ENCODE peak calls at places on chromosomes 6 and 20, in five cellular contexts. Q, U, E, H and L are unnamed samples.

GRCh38 chr6:118810420-118811027 is 83.4 kb upstream of the ASF1A start:
- DNase-seq in H (no peak), U (peak), Q (peak), E (peak), L (peak)

GRCh38 chr6:79878142-79878748 is 69.1 kb downstream of the ELOVL4 start:
- DNase-seq in E (no peak), U (no peak), H (no peak), Q (no peak), L (no peak)

GRCh38 chr20:50113420-50114224 is 672 bp upstream of the UBE2V1 start:
- DNase-seq in H (no peak), U (no peak), E (no peak), Q (no peak), L (no peak)

GRCh38 chr6:35392111-35392702 is 49.8 kb downstream of the PPARD start:
- DNase-seq in H (no peak), E (no peak), U (no peak), Q (peak), L (no peak)

GRCh38 chr20:38789503-38790209 is 15.8 kb upstream of the PPP1R16B start:
- DNase-seq in U (no peak), H (no peak), Q (no peak), E (no peak), L (no peak)

GRCh38 chr6:57182017-57182432 is 9.9 kb downstream of the BAG2 start:
- DNase-seq in U (no peak), E (no peak), Q (no peak), H (no peak), L (no peak)

GRCh38 chr6:168418151-168418551 is 22.8 kb upstream of the SMOC2 start:
- DNase-seq in Q (no peak), H (no peak), E (no peak), U (no peak), L (no peak)

GRCh38 chr6:101001012-101001411 is 119.9 kb upstream of the ASCC3 start:
- DNase-seq in U (no peak), H (no peak), E (no peak), Q (no peak), L (no peak)

GRCh38 chr20:33433465-33433864 is 10.1 kb downstream of the SNTA1 start:
- DNase-seq in E (no peak), Q (no peak), U (no peak), H (no peak), L (no peak)

GRCh38 chr20:20793570-20793969 is 81.1 kb upstream of the RALGAPA2 start:
- DNase-seq in Q (no peak), E (no peak), H (no peak), U (no peak), L (no peak)

GRCh38 chr20:37194616-37195015 is 15.3 kb upstream of the MROH8 start:
- DNase-seq in E (no peak), Q (no peak), H (no peak), U (no peak), L (no peak)

GRCh38 chr20:16283307-16283706 is 289.9 kb downstream of the KIF16B start:
- DNase-seq in E (no peak), Q (no peak), U (no peak), H (no peak), L (no peak)

GRCh38 chr20:3094848-3095629 is 10.5 kb upstream of the AVP start:
- DNase-seq in E (no peak), Q (no peak), U (no peak), H (no peak), L (no peak)

GRCh38 chr20:57657537-57658446 is 37.6 kb upstream of the ZBP1 start:
- DNase-seq in U (peak), E (no peak), H (no peak), Q (peak), L (peak)

GRCh38 chr6:16149305-16149704 is 20.4 kb downstream of the MYLIP start:
- DNase-seq in H (no peak), E (no peak), Q (no peak), U (no peak), L (no peak)

GRCh38 chr20:46253391-46253790 is 54.9 kb downstream of the CDH22 start:
- DNase-seq in E (no peak), H (peak), Q (peak), U (no peak), L (no peak)

GRCh38 chr6:26161322-26161721 is 74.1 kb downstream of the HFE start:
- DNase-seq in E (no peak), U (no peak), H (no peak), Q (no peak), L (no peak)

GRCh38 chr20:36744764-36745191 is 1.1 kb downstream of the NDRG3 start:
- DNase-seq in U (no peak), H (no peak), E (no peak), Q (no peak), L (no peak)

GRCh38 chr6:49668083-49668511 is 31.5 kb upstream of the RHAG start:
- DNase-seq in Q (no peak), U (no peak), H (no peak), E (no peak), L (no peak)

GRCh38 chr20:37243076-37243936 is 18.3 kb downstream of the GHRH start:
- DNase-seq in U (no peak), E (no peak), Q (no peak), H (no peak), L (no peak)

GRCh38 chr6:25122001-25122400 is 157.2 kb upstream of the CARMIL1 start:
- DNase-seq in E (no peak), Q (no peak), H (no peak), U (no peak), L (no peak)

GRCh38 chr20:50259705-50260479 is 69.3 kb downstream of the CEBPB start:
- DNase-seq in U (no peak), E (no peak), H (no peak), Q (peak), L (no peak)

GRCh38 chr6:134097114-134097707 is 44.8 kb upstream of the SLC2A12 start:
- DNase-seq in H (peak), Q (peak), E (peak), U (peak), L (peak)

GRCh38 chr20:25052255-25053206 is 5.4 kb downstream of the ACSS1 start:
- DNase-seq in Q (peak), U (peak), H (no peak), E (no peak), L (no peak)

GRCh38 chr6:90222724-90223198 is 73.9 kb downstream of the BACH2 start:
- DNase-seq in H (no peak), Q (no peak), E (no peak), U (no peak), L (no peak)

GRCh38 chr6:46865221-46865620 is 56.5 kb downstream of the ADGRF5 start:
- DNase-seq in E (no peak), H (no peak), Q (no peak), U (no peak), L (no peak)

GRCh38 chr6:16688984-16689636 is 72.2 kb downstream of the ATXN1 start:
- DNase-seq in E (no peak), U (no peak), H (peak), Q (no peak), L (no peak)

GRCh38 chr6:158799051-158799792 is 19.9 kb downstream of the EZR start:
- DNase-seq in H (peak), U (no peak), E (no peak), Q (peak), L (no peak)

GRCh38 chr6:36914227-36914794 is 28.6 kb downstream of the C6orf89 start:
- DNase-seq in Q (peak), E (no peak), U (no peak), H (peak), L (no peak)

GRCh38 chr6:25962368-25963127 is at the start of gene TRIM38:
- DNase-seq in Q (peak), E (peak), H (peak), U (peak), L (peak)

GRCh38 chr20:956330-956951 is 40.3 kb upstream of the ANGPT4 start:
- DNase-seq in U (peak), H (peak), Q (peak), E (peak), L (peak)

GRCh38 chr6:100300221-100300736 is 164.4 kb downstream of the SIM1 start:
- DNase-seq in H (peak), E (no peak), Q (no peak), U (no peak), L (no peak)

GRCh38 chr6:24270011-24270410 is 87.8 kb downstream of the DCDC2 start:
- DNase-seq in Q (no peak), U (no peak), H (no peak), E (no peak), L (no peak)